ENCODE peak calls at places on chromosomes 7 and 10, in eight cellular contexts. U is activated effector memory CD4-positive, alpha-beta T cell treated with anti-CD3 and anti-CD28 coated beads, Interleukin-2, amount 50 U/mL, for 16 hours; B is stimulated activated CD4-positive, alpha-beta T cell treated with anti-CD3 and anti-CD28 coated beads, Interleukin-15, amount 100 ng/mL, for 1 hour; T is fibroblast of gingiva; K is COR-L47; S is esophagus muscularis mucosa; X is DMS 273 treated with DMSO at 0.1 percent for 48 hours; Y is mammary epithelial cell. P is an unnamed sample.

GRCh38 chr10:29941476-29941875 is 117.9 kb downstream of the JCAD start:
- DNase-seq in Y (no peak), B (no peak), K (no peak), T (no peak), S (no peak), X (no peak), U (no peak), P (no peak)

GRCh38 chr10:80196270-80196949 is 8.9 kb downstream of the ANXA11 start:
- DNase-seq in U (peak; percentile 88), X (no peak), T (no peak), Y (peak; percentile 96), S (no peak), K (no peak), B (peak; percentile 34), P (peak; percentile 43)

GRCh38 chr10:75021851-75022250 is 89.6 kb upstream of the SAMD8 start:
- DNase-seq in U (no peak), X (no peak), S (no peak), B (no peak), Y (no peak), T (no peak), K (peak; percentile 39), P (peak; percentile 92)

GRCh38 chr10:97590082-97590747 is 694 bp downstream of the C10orf62 start:
- DNase-seq in Y (no peak), X (no peak), B (no peak), S (no peak), T (no peak), K (no peak), U (no peak), P (no peak)

GRCh38 chr7:106770191-106770590 is 94.9 kb upstream of the PIK3CG start:
- DNase-seq in X (no peak), U (no peak), K (no peak), T (peak; percentile 95), S (no peak), B (no peak), Y (peak; percentile 72), P (no peak)

GRCh38 chr7:44733708-44734481 is 14.8 kb upstream of the ZMIZ2 start:
- DNase-seq in X (no peak), S (no peak), T (peak; percentile 55), B (no peak), K (no peak), Y (peak; percentile 80), U (no peak), P (no peak)

GRCh38 chr7:99137418-99138180 is 6.3 kb downstream of the SMURF1 start:
- DNase-seq in X (no peak), Y (peak; percentile 51), B (no peak), K (no peak), U (no peak), S (no peak), T (peak; percentile 58), P (no peak)

GRCh38 chr10:58278962-58279307 is 10.0 kb downstream of the CISD1 start:
- DNase-seq in U (no peak), Y (no peak), K (no peak), X (no peak), T (no peak), S (no peak), B (no peak), P (no peak)

GRCh38 chr10:18685555-18685954 is 26.3 kb downstream of the ARL5B start:
- DNase-seq in X (no peak), Y (no peak), K (no peak), S (no peak), T (no peak), B (no peak), U (no peak), P (no peak)

GRCh38 chr10:11560076-11560709 is 51.3 kb downstream of the USP6NL start:
- DNase-seq in X (no peak), S (no peak), K (no peak), T (no peak), U (no peak), B (no peak), Y (no peak), P (no peak)

GRCh38 chr10:114624941-114625780 is 32.9 kb downstream of the ABLIM1 start:
- DNase-seq in B (no peak), K (no peak), X (no peak), T (no peak), U (no peak), Y (peak; percentile 87), S (no peak), P (no peak)

GRCh38 chr10:76830218-76830617 is 807.4 kb downstream of the KCNMA1 start:
- DNase-seq in X (no peak), Y (no peak), S (no peak), K (no peak), T (no peak), U (no peak), B (no peak), P (no peak)

GRCh38 chr7:98877146-98877545 is 1.2 kb upstream of the TRRAP start:
- DNase-seq in Y (no peak), K (no peak), T (no peak), U (no peak), S (no peak), B (no peak), X (no peak), P (no peak)

GRCh38 chr10:59432207-59432900 is 70.0 kb upstream of the FAM13C start:
- DNase-seq in B (no peak), X (no peak), K (peak; percentile 1), Y (peak; percentile 67), U (no peak), T (no peak), S (no peak), P (no peak)

GRCh38 chr10:69716711-69717560 is 84.8 kb upstream of the COL13A1 start:
- DNase-seq in T (no peak), S (no peak), K (peak; percentile 35), U (peak; percentile 83), Y (peak; percentile 46), B (no peak), X (no peak), P (peak; percentile 35)

GRCh38 chr10:17229016-17229716 is 1.1 kb downstream of the VIM start:
- DNase-seq in X (peak; percentile 37), B (peak; percentile 72), K (no peak), U (peak; percentile 91), T (peak; percentile 96), S (peak; percentile 98), Y (peak; percentile 76), P (peak; percentile 32)

GRCh38 chr7:44244282-44244681 is 43.5 kb downstream of the YKT6 start:
- DNase-seq in X (no peak), U (peak; percentile 72), K (no peak), T (no peak), S (no peak), Y (no peak), B (no peak), P (peak; percentile 27)

GRCh38 chr7:130695840-130696239 is 9.5 kb upstream of the TSGA13 start:
- DNase-seq in U (no peak), K (peak; percentile 45), B (no peak), T (peak; percentile 23), X (no peak), S (no peak), Y (peak; percentile 6), P (peak; percentile 6)

GRCh38 chr7:99190359-99191009 is 17.4 kb downstream of the KPNA7 start:
- DNase-seq in X (no peak), K (no peak), T (no peak), Y (no peak), B (no peak), U (no peak), S (no peak), P (no peak)

GRCh38 chr10:6204063-6204340 is 1.3 kb downstream of the PFKFB3 start:
- DNase-seq in T (no peak), K (no peak), B (peak; percentile 33), Y (no peak), U (peak; percentile 89), S (no peak), X (no peak), P (peak; percentile 33)

GRCh38 chr7:139103057-139103820 is 6.3 kb downstream of the ZC3HAV1 start:
- DNase-seq in U (no peak), S (no peak), B (no peak), X (no peak), K (no peak), T (no peak), Y (no peak), P (no peak)

P was measured in NCI-H146.